ENCODE peak calls at places on chromosomes 11 and 22, in five cellular contexts. One of them, this sample, is unnamed.

GRCh38 chr11:119509277-119509841 is 86.4 kb upstream of the THY1 start:
- DNase-seq in A549: no peak
- DNase-seq in HCT116: no peak
- DNase-seq in IMR-90: peak; percentile 21
- DNase-seq in K562: no peak
- DNase-seq in this sample: no peak

GRCh38 chr11:44626645-44627044 is 61.2 kb downstream of the CD82 start:
- DNase-seq in K562: no peak
- DNase-seq in HCT116: no peak
- DNase-seq in IMR-90: no peak
- DNase-seq in A549: no peak
- DNase-seq in this sample: no peak

GRCh38 chr22:40211481-40212052 is 33.8 kb downstream of the TNRC6B start:
- DNase-seq in A549: no peak
- DNase-seq in IMR-90: no peak
- DNase-seq in HCT116: no peak
- DNase-seq in K562: no peak
- DNase-seq in this sample: no peak

GRCh38 chr11:10540546-10540914 is 457 bp downstream of the RNF141 start:
- DNase-seq in HCT116: no peak
- DNase-seq in K562: peak; percentile 39
- DNase-seq in IMR-90: peak; percentile 18
- DNase-seq in A549: no peak
- DNase-seq in this sample: peak; percentile 30

GRCh38 chr11:114812698-114813097 is 134.4 kb downstream of the NXPE2 start:
- DNase-seq in HCT116: no peak
- DNase-seq in IMR-90: no peak
- DNase-seq in A549: no peak
- DNase-seq in K562: no peak
- DNase-seq in this sample: no peak

GRCh38 chr22:41028841-41029240 is 63.6 kb upstream of the EP300 start:
- DNase-seq in K562: no peak
- DNase-seq in IMR-90: peak; percentile 94
- DNase-seq in HCT116: no peak
- DNase-seq in A549: peak; percentile 31
- DNase-seq in this sample: peak; percentile 64

GRCh38 chr22:21009638-21010425 is 5.1 kb upstream of the P2RX6 start:
- DNase-seq in IMR-90: peak; percentile 52
- DNase-seq in HCT116: no peak
- DNase-seq in K562: peak; percentile 85
- DNase-seq in A549: peak; percentile 22
- DNase-seq in this sample: peak; percentile 65

GRCh38 chr11:121418625-121419114 is 33.4 kb upstream of the SORL1 start:
- DNase-seq in IMR-90: no peak
- DNase-seq in HCT116: no peak
- DNase-seq in A549: no peak
- DNase-seq in K562: no peak
- DNase-seq in this sample: no peak

GRCh38 chr22:45310331-45311032 is 748 bp downstream of the FAM118A start:
- DNase-seq in HCT116: no peak
- DNase-seq in IMR-90: no peak
- DNase-seq in A549: no peak
- DNase-seq in K562: no peak
- DNase-seq in this sample: no peak

GRCh38 chr11:85626496-85626895 is 648 bp downstream of the DLG2 start:
- DNase-seq in IMR-90: no peak
- DNase-seq in HCT116: no peak
- DNase-seq in K562: no peak
- DNase-seq in A549: no peak
- DNase-seq in this sample: no peak

GRCh38 chr11:102733232-102733875 is 8.6 kb upstream of the MMP8 start:
- DNase-seq in A549: peak; percentile 64
- DNase-seq in IMR-90: peak; percentile 47
- DNase-seq in K562: peak; percentile 73
- DNase-seq in HCT116: peak; percentile 57
- DNase-seq in this sample: peak; percentile 60

GRCh38 chr11:117993988-117994741 is 8.0 kb downstream of the IL10RA start:
- DNase-seq in A549: no peak
- DNase-seq in IMR-90: no peak
- DNase-seq in HCT116: no peak
- DNase-seq in K562: no peak
- DNase-seq in this sample: no peak

GRCh38 chr22:35493074-35493473 is 47.6 kb upstream of the RASD2 start:
- DNase-seq in HCT116: no peak
- DNase-seq in A549: no peak
- DNase-seq in K562: no peak
- DNase-seq in IMR-90: no peak
- DNase-seq in this sample: no peak

GRCh38 chr11:9697766-9698165 is 33.9 kb downstream of the SWAP70 start:
- DNase-seq in K562: no peak
- DNase-seq in HCT116: no peak
- DNase-seq in IMR-90: no peak
- DNase-seq in A549: no peak
- DNase-seq in this sample: no peak

GRCh38 chr11:108906329-108906728 is 241.5 kb downstream of the DDX10 start:
- DNase-seq in HCT116: no peak
- DNase-seq in K562: no peak
- DNase-seq in A549: peak; percentile 47
- DNase-seq in IMR-90: peak; percentile 82
- DNase-seq in this sample: peak; percentile 34

GRCh38 chr11:65432686-65433582 is 10.3 kb downstream of the NEAT1 start:
- DNase-seq in A549: peak; percentile 75
- DNase-seq in HCT116: no peak
- DNase-seq in K562: no peak
- DNase-seq in IMR-90: peak; percentile 54
- DNase-seq in this sample: no peak

GRCh38 chr11:2387266-2387982 is 10.3 kb downstream of the CD81 start:
- DNase-seq in A549: no peak
- DNase-seq in HCT116: no peak
- DNase-seq in IMR-90: peak; percentile 52
- DNase-seq in K562: no peak
- DNase-seq in this sample: no peak

GRCh38 chr11:115695677-115696451 is 191.6 kb upstream of the CADM1 start:
- DNase-seq in K562: no peak
- DNase-seq in HCT116: no peak
- DNase-seq in A549: no peak
- DNase-seq in IMR-90: no peak
- DNase-seq in this sample: no peak

GRCh38 chr11:130068986-130069683 is 559 bp upstream of the APLP2 start:
- DNase-seq in A549: peak; percentile 61
- DNase-seq in IMR-90: peak; percentile 80
- DNase-seq in HCT116: peak; percentile 35
- DNase-seq in K562: no peak
- DNase-seq in this sample: no peak

GRCh38 chr11:104275992-104276391 is 112.0 kb upstream of the PDGFD start:
- DNase-seq in HCT116: no peak
- DNase-seq in IMR-90: peak; percentile 8
- DNase-seq in K562: no peak
- DNase-seq in A549: peak; percentile 43
- DNase-seq in this sample: no peak

GRCh38 chr11:34633990-34634725 is 13.3 kb downstream of the EHF start:
- DNase-seq in HCT116: no peak
- DNase-seq in IMR-90: peak; percentile 51
- DNase-seq in K562: no peak
- DNase-seq in A549: peak; percentile 60
- DNase-seq in this sample: peak; percentile 45

GRCh38 chr11:123052884-123053721 is 8.8 kb downstream of the HSPA8 start:
- DNase-seq in A549: no peak
- DNase-seq in K562: no peak
- DNase-seq in IMR-90: no peak
- DNase-seq in HCT116: no peak
- DNase-seq in this sample: no peak

GRCh38 chr11:88280673-88281316 is 56.7 kb downstream of the CTSC start:
- DNase-seq in A549: no peak
- DNase-seq in K562: no peak
- DNase-seq in IMR-90: no peak
- DNase-seq in HCT116: no peak
- DNase-seq in this sample: no peak

GRCh38 chr11:106091480-106092123 is 14.1 kb downstream of the AASDHPPT start:
- DNase-seq in IMR-90: peak; percentile 88
- DNase-seq in A549: no peak
- DNase-seq in K562: no peak
- DNase-seq in HCT116: no peak
- DNase-seq in this sample: no peak

GRCh38 chr11:82733444-82734119 is at the start of gene FAM181B:
- DNase-seq in A549: peak; percentile 32
- DNase-seq in K562: peak; percentile 56
- DNase-seq in IMR-90: no peak
- DNase-seq in HCT116: no peak
- DNase-seq in this sample: no peak

GRCh38 chr22:22449819-22450218 is 58.7 kb downstream of the ZNF280B start:
- DNase-seq in IMR-90: no peak
- DNase-seq in HCT116: no peak
- DNase-seq in K562: no peak
- DNase-seq in A549: no peak
- DNase-seq in this sample: no peak

GRCh38 chr22:22446527-22446926 is 62.0 kb downstream of the ZNF280B start:
- DNase-seq in HCT116: no peak
- DNase-seq in A549: no peak
- DNase-seq in K562: no peak
- DNase-seq in IMR-90: no peak
- DNase-seq in this sample: no peak

GRCh38 chr22:22452996-22453686 is 55.4 kb downstream of the ZNF280B start:
- DNase-seq in IMR-90: no peak
- DNase-seq in HCT116: no peak
- DNase-seq in A549: no peak
- DNase-seq in K562: no peak
- DNase-seq in this sample: no peak

GRCh38 chr22:22452211-22452610 is 56.3 kb downstream of the ZNF280B start:
- DNase-seq in IMR-90: no peak
- DNase-seq in A549: no peak
- DNase-seq in K562: no peak
- DNase-seq in HCT116: no peak
- DNase-seq in this sample: no peak

GRCh38 chr22:22450343-22450839 is 58.2 kb downstream of the ZNF280B start:
- DNase-seq in HCT116: no peak
- DNase-seq in A549: no peak
- DNase-seq in K562: no peak
- DNase-seq in IMR-90: no peak
- DNase-seq in this sample: no peak
- TF ChIP-seq CEBPB in HCT116: no peak
- TF ChIP-seq CEBPB in A549: no peak
- TF ChIP-seq CEBPB in K562: no peak
- TF ChIP-seq CEBPB in IMR-90: no peak
- TF ChIP-seq CEBPB in this sample: no peak

GRCh38 chr22:42366815-42367581 is 65.2 kb downstream of the NFAM1 start:
- DNase-seq in K562: no peak
- DNase-seq in A549: no peak
- DNase-seq in HCT116: no peak
- DNase-seq in IMR-90: no peak
- DNase-seq in this sample: no peak
- TF ChIP-seq CEBPB in K562: no peak
- TF ChIP-seq CEBPB in A549: no peak
- TF ChIP-seq CEBPB in HCT116: no peak
- TF ChIP-seq CEBPB in IMR-90: no peak
- TF ChIP-seq CEBPB in this sample: no peak

GRCh38 chr11:99366476-99366992 is 345.8 kb downstream of the CNTN5 start:
- DNase-seq in IMR-90: no peak
- DNase-seq in A549: no peak
- DNase-seq in K562: no peak
- DNase-seq in HCT116: no peak
- DNase-seq in this sample: no peak

GRCh38 chr11:99368579-99368978 is 347.8 kb downstream of the CNTN5 start:
- DNase-seq in IMR-90: no peak
- DNase-seq in HCT116: no peak
- DNase-seq in A549: no peak
- DNase-seq in K562: no peak
- DNase-seq in this sample: no peak

GRCh38 chr11:99376463-99376862 is 355.7 kb downstream of the CNTN5 start:
- DNase-seq in HCT116: no peak
- DNase-seq in IMR-90: no peak
- DNase-seq in K562: no peak
- DNase-seq in A549: no peak
- DNase-seq in this sample: peak; percentile 3

GRCh38 chr11:99371257-99371656 is 350.5 kb downstream of the CNTN5 start:
- DNase-seq in K562: no peak
- DNase-seq in A549: no peak
- DNase-seq in HCT116: no peak
- DNase-seq in IMR-90: peak; percentile 12
- DNase-seq in this sample: no peak

DNA sequence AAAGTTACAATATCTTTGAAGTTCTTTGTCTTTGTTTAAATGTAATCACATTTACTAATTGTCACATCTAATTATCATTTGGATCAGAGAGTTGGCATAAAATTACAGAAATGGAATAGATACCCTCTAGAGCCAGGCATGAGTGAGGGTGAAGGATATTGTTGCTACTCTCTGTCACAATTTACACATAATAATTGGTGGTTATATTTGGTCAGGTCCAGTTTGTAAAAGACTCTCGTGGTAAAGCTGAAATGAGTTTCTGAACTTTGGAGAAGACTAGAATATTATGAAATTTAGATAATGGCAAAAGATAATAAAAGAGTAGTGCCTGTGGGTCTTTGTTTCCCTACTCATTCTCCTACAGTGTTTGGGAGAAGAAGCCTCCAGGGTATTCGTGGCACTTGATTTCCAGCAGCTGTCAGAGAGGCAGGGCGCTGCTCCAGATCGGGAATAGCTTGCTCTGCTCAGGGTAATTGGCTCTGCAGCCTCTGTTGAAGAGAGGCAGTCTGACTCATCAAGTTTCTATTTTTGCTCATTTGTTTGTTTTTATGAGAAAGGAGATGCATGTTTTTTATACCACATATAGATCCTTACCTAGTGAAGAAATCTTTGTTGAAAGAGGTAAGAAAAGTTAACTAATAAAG is 349.9 kb downstream of the CNTN5 start:
- DNase-seq in HCT116: no peak
- DNase-seq in K562: no peak
- DNase-seq in A549: peak; percentile 9
- DNase-seq in IMR-90: peak; percentile 72
- DNase-seq in this sample: no peak
- TF ChIP-seq CEBPB in HCT116: no peak
- TF ChIP-seq CEBPB in K562: no peak
- TF ChIP-seq CEBPB in A549: no peak
- TF ChIP-seq CEBPB in IMR-90: no peak
- TF ChIP-seq CEBPB in this sample: no peak

DNA sequence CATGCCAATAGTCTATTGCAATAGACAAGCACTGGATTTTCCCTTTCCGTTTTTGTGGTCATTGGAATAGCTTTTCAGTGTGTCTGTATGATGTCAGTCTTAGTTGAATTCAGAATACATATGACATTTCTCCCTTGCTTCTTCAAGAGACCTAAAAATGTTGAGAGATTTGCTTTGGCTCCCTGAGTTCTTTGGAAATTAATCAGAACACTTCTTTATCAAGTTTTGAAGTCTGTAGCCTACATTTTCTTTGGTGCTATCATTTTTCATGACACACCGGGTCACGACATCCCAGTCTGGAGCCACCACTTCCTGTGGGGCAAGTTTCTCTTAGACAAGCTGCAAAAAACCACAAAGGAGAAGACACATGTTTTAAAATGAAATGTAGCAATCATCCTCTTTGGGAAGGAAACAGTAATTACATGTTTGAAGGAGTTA is 847.1 kb downstream of the OPCML start:
- DNase-seq in HCT116: no peak
- DNase-seq in K562: no peak
- DNase-seq in IMR-90: peak; percentile 62
- DNase-seq in A549: no peak
- DNase-seq in this sample: no peak
- TF ChIP-seq CEBPB in HCT116: no peak
- TF ChIP-seq CEBPB in K562: no peak
- TF ChIP-seq CEBPB in IMR-90: peak; percentile 53
- TF ChIP-seq CEBPB in A549: no peak
- TF ChIP-seq CEBPB in this sample: no peak